ENCODE peak calls at places on chromosomes 16 and 17, in seven cellular contexts. F, K, Y, R, S, C and N are unnamed samples.

GRCh38 chr17:17741346-17742023 is 60.2 kb downstream of the RAI1 start:
- DNase-seq in F (no peak), K (no peak), Y (peak; percentile 84), R (peak; percentile 58), S (no peak), C (no peak), N (peak; percentile 96)

GRCh38 chr17:74978240-74978639 is 5.7 kb upstream of the HID1 start:
- DNase-seq in F (no peak), K (no peak), Y (no peak), R (no peak), S (no peak), C (no peak), N (no peak)

GRCh38 chr16:78196527-78196926 is 97.1 kb downstream of the WWOX start:
- DNase-seq in F (peak; percentile 55), K (no peak), Y (no peak), R (no peak), S (no peak), C (no peak), N (no peak)

GRCh38 chr17:59761385-59762021 is 54.0 kb downstream of the VMP1 start:
- DNase-seq in F (no peak), K (no peak), Y (peak; percentile 90), R (no peak), S (peak; percentile 79), C (no peak), N (no peak)

GRCh38 chr16:30775381-30776099 is 11.5 kb downstream of the ZNF629 start:
- DNase-seq in F (no peak), K (peak; percentile 55), Y (peak; percentile 91), R (peak; percentile 66), S (peak; percentile 41), C (peak; percentile 88), N (peak; percentile 76)

GRCh38 chr17:36482611-36483504 is 3.6 kb upstream of the ZNHIT3 start:
- DNase-seq in F (peak; percentile 90), K (peak; percentile 65), Y (peak; percentile 76), R (peak; percentile 41), S (peak; percentile 28), C (peak; percentile 85), N (peak; percentile 53)

GRCh38 chr16:13517856-13518255 is 402.1 kb upstream of the ERCC4 start:
- DNase-seq in F (no peak), K (no peak), Y (no peak), R (no peak), S (no peak), C (no peak), N (no peak)

GRCh38 chr17:72661093-72661944 is 431.2 kb downstream of the SLC39A11 start:
- DNase-seq in F (no peak), K (no peak), Y (no peak), R (no peak), S (no peak), C (no peak), N (peak; percentile 85)